ENCODE peak calls at places on chromosomes 13 and 19, in ten cellular contexts. One of them, this sample, is unnamed.

GRCh38 chr13:51768378-51768921 is 35.5 kb downstream of the DHRS12 start:
- DNase-seq in tibial nerve: no peak
- DNase-seq in breast epithelium: no peak
- DNase-seq in ovary: no peak
- DNase-seq in thyroid gland: no peak
- DNase-seq in transverse colon: no peak
- DNase-seq in stomach: no peak
- DNase-seq in lower leg skin: no peak
- DNase-seq in NB4: no peak
- DNase-seq in H1: no peak
- DNase-seq in this sample: no peak

GRCh38 chr13:30077338-30077737 is 226.9 kb upstream of the UBL3 start:
- DNase-seq in tibial nerve: no peak
- DNase-seq in breast epithelium: no peak
- DNase-seq in ovary: no peak
- DNase-seq in thyroid gland: no peak
- DNase-seq in transverse colon: no peak
- DNase-seq in stomach: no peak
- DNase-seq in lower leg skin: no peak
- DNase-seq in NB4: no peak
- DNase-seq in H1: no peak
- DNase-seq in this sample: no peak

GRCh38 chr13:53064721-53065120 is 36.1 kb downstream of the OLFM4 start:
- DNase-seq in tibial nerve: peak; percentile 49
- DNase-seq in breast epithelium: no peak
- DNase-seq in ovary: peak; percentile 11
- DNase-seq in thyroid gland: no peak
- DNase-seq in transverse colon: no peak
- DNase-seq in stomach: no peak
- DNase-seq in lower leg skin: no peak
- DNase-seq in NB4: peak; percentile 43
- DNase-seq in H1: no peak
- DNase-seq in this sample: no peak

GRCh38 chr19:10871711-10872550 is 578 bp downstream of the CARM1 start:
- DNase-seq in tibial nerve: no peak
- DNase-seq in breast epithelium: no peak
- DNase-seq in ovary: peak; percentile 80
- DNase-seq in thyroid gland: peak; percentile 31
- DNase-seq in transverse colon: peak; percentile 44
- DNase-seq in stomach: peak; percentile 41
- DNase-seq in lower leg skin: peak; percentile 53
- DNase-seq in NB4: peak; percentile 42
- DNase-seq in H1: no peak
- DNase-seq in this sample: peak; percentile 71

GRCh38 chr19:40281381-40282208 is 3.5 kb downstream of the AKT2 start:
- DNase-seq in tibial nerve: no peak
- DNase-seq in breast epithelium: no peak
- DNase-seq in ovary: no peak
- DNase-seq in thyroid gland: peak; percentile 64
- DNase-seq in transverse colon: no peak
- DNase-seq in stomach: no peak
- DNase-seq in lower leg skin: no peak
- DNase-seq in NB4: no peak
- DNase-seq in H1: no peak
- DNase-seq in this sample: no peak

GRCh38 chr13:30846311-30846710 is 59.8 kb upstream of the MEDAG start:
- DNase-seq in tibial nerve: no peak
- DNase-seq in breast epithelium: no peak
- DNase-seq in ovary: no peak
- DNase-seq in thyroid gland: no peak
- DNase-seq in transverse colon: no peak
- DNase-seq in stomach: no peak
- DNase-seq in lower leg skin: no peak
- DNase-seq in NB4: no peak
- DNase-seq in H1: no peak
- DNase-seq in this sample: no peak

GRCh38 chr13:26497991-26498423 is 59.5 kb upstream of the WASF3 start:
- DNase-seq in tibial nerve: no peak
- DNase-seq in breast epithelium: no peak
- DNase-seq in ovary: no peak
- DNase-seq in thyroid gland: no peak
- DNase-seq in transverse colon: no peak
- DNase-seq in stomach: no peak
- DNase-seq in lower leg skin: no peak
- DNase-seq in NB4: no peak
- DNase-seq in H1: no peak
- DNase-seq in this sample: no peak

GRCh38 chr19:48752511-48753365 is at the start of gene FUT1:
- DNase-seq in tibial nerve: no peak
- DNase-seq in breast epithelium: peak; percentile 87
- DNase-seq in ovary: no peak
- DNase-seq in thyroid gland: peak; percentile 86
- DNase-seq in transverse colon: peak; percentile 76
- DNase-seq in stomach: peak; percentile 95
- DNase-seq in lower leg skin: no peak
- DNase-seq in NB4: peak; percentile 93
- DNase-seq in H1: peak; percentile 61
- DNase-seq in this sample: peak; percentile 59

GRCh38 chr19:7832781-7833180 is 2.8 kb downstream of the EVI5L start:
- DNase-seq in tibial nerve: no peak
- DNase-seq in breast epithelium: no peak
- DNase-seq in ovary: no peak
- DNase-seq in thyroid gland: no peak
- DNase-seq in transverse colon: no peak
- DNase-seq in stomach: no peak
- DNase-seq in lower leg skin: no peak
- DNase-seq in NB4: no peak
- DNase-seq in H1: no peak
- DNase-seq in this sample: no peak

GRCh38 chr13:48533207-48533499 is 273 bp upstream of the RCBTB2 start:
- DNase-seq in tibial nerve: no peak
- DNase-seq in breast epithelium: no peak
- DNase-seq in ovary: no peak
- DNase-seq in thyroid gland: no peak
- DNase-seq in transverse colon: no peak
- DNase-seq in stomach: no peak
- DNase-seq in lower leg skin: no peak
- DNase-seq in NB4: no peak
- DNase-seq in H1: no peak
- DNase-seq in this sample: no peak

GRCh38 chr13:60397693-60398437 is 845 bp downstream of the TDRD3 start:
- DNase-seq in tibial nerve: peak; percentile 50
- DNase-seq in breast epithelium: peak; percentile 59
- DNase-seq in ovary: peak; percentile 73
- DNase-seq in thyroid gland: peak; percentile 67
- DNase-seq in transverse colon: peak; percentile 66
- DNase-seq in stomach: peak; percentile 63
- DNase-seq in lower leg skin: peak; percentile 51
- DNase-seq in NB4: peak; percentile 84
- DNase-seq in H1: no peak
- DNase-seq in this sample: peak; percentile 70

GRCh38 chr13:60396008-60396782 is 825 bp upstream of the TDRD3 start:
- DNase-seq in tibial nerve: peak; percentile 78
- DNase-seq in breast epithelium: peak; percentile 84
- DNase-seq in ovary: peak; percentile 87
- DNase-seq in thyroid gland: peak; percentile 94
- DNase-seq in transverse colon: peak; percentile 94
- DNase-seq in stomach: peak; percentile 91
- DNase-seq in lower leg skin: peak; percentile 88
- DNase-seq in NB4: peak; percentile 98
- DNase-seq in H1: peak; percentile 73
- DNase-seq in this sample: peak; percentile 95

GRCh38 chr13:60398438-60398891 is 1.4 kb downstream of the TDRD3 start:
- DNase-seq in tibial nerve: no peak
- DNase-seq in breast epithelium: no peak
- DNase-seq in ovary: no peak
- DNase-seq in thyroid gland: no peak
- DNase-seq in transverse colon: no peak
- DNase-seq in stomach: no peak
- DNase-seq in lower leg skin: no peak
- DNase-seq in NB4: peak; percentile 21
- DNase-seq in H1: no peak
- DNase-seq in this sample: no peak

GRCh38 chr13:60398949-60399589 is 2.0 kb downstream of the TDRD3 start:
- DNase-seq in tibial nerve: no peak
- DNase-seq in breast epithelium: no peak
- DNase-seq in ovary: no peak
- DNase-seq in thyroid gland: no peak
- DNase-seq in transverse colon: peak; percentile 20
- DNase-seq in stomach: peak; percentile 30
- DNase-seq in lower leg skin: no peak
- DNase-seq in NB4: peak; percentile 20
- DNase-seq in H1: no peak
- DNase-seq in this sample: no peak

GRCh38 chr13:60396783-60397692 is at the start of gene TDRD3:
- DNase-seq in tibial nerve: peak; percentile 69
- DNase-seq in breast epithelium: peak; percentile 77
- DNase-seq in ovary: peak; percentile 85
- DNase-seq in thyroid gland: peak; percentile 86
- DNase-seq in transverse colon: peak; percentile 86
- DNase-seq in stomach: peak; percentile 80
- DNase-seq in lower leg skin: peak; percentile 74
- DNase-seq in NB4: peak; percentile 93
- DNase-seq in H1: peak; percentile 65
- DNase-seq in this sample: peak; percentile 91
- TF ChIP-seq POLR2A in tibial nerve: peak; percentile 63
- TF ChIP-seq POLR2A in breast epithelium: no peak
- TF ChIP-seq POLR2A in ovary: no peak
- TF ChIP-seq POLR2A in thyroid gland: no peak
- TF ChIP-seq POLR2A in transverse colon: peak; percentile 67
- TF ChIP-seq POLR2A in stomach: no peak
- TF ChIP-seq POLR2A in lower leg skin: no peak
- TF ChIP-seq POLR2A in NB4: peak; percentile 93
- TF ChIP-seq POLR2A in H1: peak; percentile 67
- TF ChIP-seq POLR2A in this sample: peak; percentile 46

GRCh38 chr19:45887311-45887710 is 1.4 kb upstream of the IRF2BP1 start:
- DNase-seq in tibial nerve: no peak
- DNase-seq in breast epithelium: no peak
- DNase-seq in ovary: no peak
- DNase-seq in thyroid gland: no peak
- DNase-seq in transverse colon: no peak
- DNase-seq in stomach: no peak
- DNase-seq in lower leg skin: no peak
- DNase-seq in NB4: no peak
- DNase-seq in H1: no peak
- DNase-seq in this sample: no peak

GRCh38 chr19:45884682-45885555 is 1.0 kb downstream of the IRF2BP1 start:
- DNase-seq in tibial nerve: no peak
- DNase-seq in breast epithelium: no peak
- DNase-seq in ovary: peak; percentile 61
- DNase-seq in thyroid gland: no peak
- DNase-seq in transverse colon: no peak
- DNase-seq in stomach: peak; percentile 31
- DNase-seq in lower leg skin: no peak
- DNase-seq in NB4: peak; percentile 75
- DNase-seq in H1: no peak
- DNase-seq in this sample: peak; percentile 66

GRCh38 chr19:45883881-45884681 is 1.9 kb downstream of the IRF2BP1 start:
- DNase-seq in tibial nerve: no peak
- DNase-seq in breast epithelium: no peak
- DNase-seq in ovary: peak; percentile 50
- DNase-seq in thyroid gland: no peak
- DNase-seq in transverse colon: no peak
- DNase-seq in stomach: peak; percentile 43
- DNase-seq in lower leg skin: no peak
- DNase-seq in NB4: no peak
- DNase-seq in H1: no peak
- DNase-seq in this sample: peak; percentile 65

GRCh38 chr19:45885556-45886426 is at the start of gene IRF2BP1:
- DNase-seq in tibial nerve: peak; percentile 95
- DNase-seq in breast epithelium: peak; percentile 91
- DNase-seq in ovary: peak; percentile 91
- DNase-seq in thyroid gland: peak; percentile 93
- DNase-seq in transverse colon: peak; percentile 94
- DNase-seq in stomach: peak; percentile 95
- DNase-seq in lower leg skin: peak; percentile 91
- DNase-seq in NB4: peak; percentile 99
- DNase-seq in H1: no peak
- DNase-seq in this sample: peak; percentile 90

GRCh38 chr19:45886427-45887310 is 728 bp upstream of the IRF2BP1 start:
- DNase-seq in tibial nerve: peak; percentile 93
- DNase-seq in breast epithelium: peak; percentile 89
- DNase-seq in ovary: peak; percentile 91
- DNase-seq in thyroid gland: peak; percentile 89
- DNase-seq in transverse colon: peak; percentile 93
- DNase-seq in stomach: peak; percentile 93
- DNase-seq in lower leg skin: peak; percentile 89
- DNase-seq in NB4: peak; percentile 98
- DNase-seq in H1: no peak
- DNase-seq in this sample: peak; percentile 88
- TF ChIP-seq POLR2A in tibial nerve: no peak
- TF ChIP-seq POLR2A in breast epithelium: peak; percentile 63
- TF ChIP-seq POLR2A in ovary: peak; percentile 84
- TF ChIP-seq POLR2A in thyroid gland: no peak
- TF ChIP-seq POLR2A in transverse colon: peak; percentile 66
- TF ChIP-seq POLR2A in stomach: no peak
- TF ChIP-seq POLR2A in lower leg skin: no peak
- TF ChIP-seq POLR2A in NB4: peak; percentile 60
- TF ChIP-seq POLR2A in H1: peak; percentile 70
- TF ChIP-seq POLR2A in this sample: peak; percentile 82

DNA sequence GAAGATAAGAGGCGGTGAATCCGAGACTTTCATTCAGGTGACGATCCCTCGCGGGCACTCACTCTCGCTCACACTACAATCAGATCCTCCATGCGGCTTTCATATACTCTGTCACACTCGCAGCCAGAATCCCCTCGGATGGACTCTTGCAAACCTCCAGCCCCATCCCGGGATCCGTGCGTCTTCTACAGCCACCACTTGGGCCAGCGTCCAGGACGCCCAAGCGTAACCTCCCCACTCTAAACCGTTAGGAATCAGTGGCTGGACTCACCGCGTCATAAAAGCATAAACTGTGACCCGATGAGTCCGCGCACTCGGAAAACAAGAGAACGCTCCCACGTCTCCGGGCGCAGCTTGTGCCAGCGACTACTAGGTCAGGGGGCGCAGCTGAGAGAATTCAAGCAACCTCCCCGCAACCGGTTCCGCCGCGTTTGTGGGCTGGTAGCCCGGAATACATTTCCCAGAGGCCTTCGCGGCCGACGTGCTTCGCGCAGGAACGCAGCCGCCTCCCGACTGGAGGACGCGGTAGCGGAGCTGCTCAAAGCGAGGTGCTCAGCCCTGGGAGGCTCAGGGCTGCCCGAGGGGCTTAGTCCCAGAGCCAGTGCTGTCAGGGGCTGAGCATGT is 27.6 kb downstream of the ZNF607 start:
- DNase-seq in tibial nerve: peak; percentile 61
- DNase-seq in breast epithelium: peak; percentile 66
- DNase-seq in ovary: peak; percentile 90
- DNase-seq in thyroid gland: peak; percentile 82
- DNase-seq in transverse colon: peak; percentile 84
- DNase-seq in stomach: peak; percentile 63
- DNase-seq in lower leg skin: peak; percentile 57
- DNase-seq in NB4: peak; percentile 90
- DNase-seq in H1: peak; percentile 69
- DNase-seq in this sample: peak; percentile 75
- TF ChIP-seq POLR2A in tibial nerve: no peak
- TF ChIP-seq POLR2A in breast epithelium: no peak
- TF ChIP-seq POLR2A in ovary: no peak
- TF ChIP-seq POLR2A in thyroid gland: no peak
- TF ChIP-seq POLR2A in transverse colon: peak; percentile 19
- TF ChIP-seq POLR2A in stomach: no peak
- TF ChIP-seq POLR2A in lower leg skin: no peak
- TF ChIP-seq POLR2A in NB4: peak; percentile 43
- TF ChIP-seq POLR2A in H1: no peak
- TF ChIP-seq POLR2A in this sample: no peak

GRCh38 chr19:35756373-35757230 is at the start of gene HSPB6:
- DNase-seq in tibial nerve: peak; percentile 52
- DNase-seq in breast epithelium: no peak
- DNase-seq in ovary: peak; percentile 89
- DNase-seq in thyroid gland: peak; percentile 12
- DNase-seq in transverse colon: peak; percentile 42
- DNase-seq in stomach: peak; percentile 35
- DNase-seq in lower leg skin: no peak
- DNase-seq in NB4: no peak
- DNase-seq in H1: no peak
- DNase-seq in this sample: no peak
- TF ChIP-seq POLR2A in tibial nerve: no peak
- TF ChIP-seq POLR2A in breast epithelium: peak; percentile 35
- TF ChIP-seq POLR2A in ovary: peak; percentile 89
- TF ChIP-seq POLR2A in thyroid gland: no peak
- TF ChIP-seq POLR2A in transverse colon: peak; percentile 69
- TF ChIP-seq POLR2A in stomach: no peak
- TF ChIP-seq POLR2A in lower leg skin: no peak
- TF ChIP-seq POLR2A in NB4: no peak
- TF ChIP-seq POLR2A in H1: no peak
- TF ChIP-seq POLR2A in this sample: peak; percentile 36

This sample was measured in right lobe of liver.